ENCODE peak calls at places on chromosome 10, in eight cellular contexts. S, U, H, Z, O, F, A and Y are unnamed samples.

GRCh38 chr10:30562787-30563186 is 66.8 kb downstream of the LYZL2 start:
- DNase-seq in S (no peak), U (peak), H (no peak), Z (no peak), O (no peak), F (no peak), A (no peak), Y (no peak)

GRCh38 chr10:22259280-22259679 is 41.5 kb upstream of the EBLN1 start:
- DNase-seq in S (no peak), U (no peak), H (no peak), Z (no peak), O (peak), F (no peak), A (peak), Y (peak)

GRCh38 chr10:26755443-26755903 is 58.0 kb downstream of the PDSS1 start:
- DNase-seq in S (no peak), U (peak), H (no peak), Z (peak), O (peak), F (no peak), A (peak), Y (no peak)

GRCh38 chr10:8004469-8005000 is 50.0 kb upstream of the GATA3 start:
- DNase-seq in S (no peak), U (no peak), H (no peak), Z (no peak), O (no peak), F (no peak), A (no peak), Y (no peak)

GRCh38 chr10:3281911-3282310 is 109.3 kb upstream of the PITRM1 start:
- DNase-seq in S (no peak), U (no peak), H (no peak), Z (no peak), O (no peak), F (no peak), A (no peak), Y (no peak)

GRCh38 chr10:100498059-100498458 is 21.6 kb downstream of the SEC31B start:
- DNase-seq in S (no peak), U (no peak), H (no peak), Z (no peak), O (no peak), F (no peak), A (no peak), Y (no peak)

GRCh38 chr10:51574248-51575067 is 124.9 kb downstream of the CSTF2T start:
- DNase-seq in S (no peak), U (no peak), H (no peak), Z (no peak), O (peak), F (no peak), A (no peak), Y (no peak)

GRCh38 chr10:28721318-28721717 is 44.0 kb downstream of the BAMBI start:
- DNase-seq in S (no peak), U (no peak), H (no peak), Z (no peak), O (no peak), F (no peak), A (no peak), Y (no peak)

GRCh38 chr10:11424456-11425287 is 186.8 kb downstream of the USP6NL start:
- DNase-seq in S (no peak), U (no peak), H (peak), Z (peak), O (peak), F (peak), A (peak), Y (no peak)